ENCODE peak calls at places on chromosomes 12 and 14, in nine cellular contexts. C, S, H, M, D, U, G, V and P are unnamed samples.

GRCh38 chr12:131829351-131829794 is 1.2 kb downstream of the MMP17 start:
- ATAC-seq in C (peak; percentile 6), S (peak; percentile 24), H (no peak), M (no peak), D (no peak), U (no peak), G (no peak), V (no peak), P (no peak)

GRCh38 chr12:70389678-70390077 is 23.6 kb downstream of the KCNMB4 start:
- ATAC-seq in C (no peak), S (no peak), H (no peak), M (no peak), D (no peak), U (no peak), G (no peak), V (no peak), P (no peak)

GRCh38 chr12:47396902-47397663 is 308.7 kb downstream of the RPAP3 start:
- ATAC-seq in C (no peak), S (no peak), H (peak; percentile 67), M (peak; percentile 29), D (no peak), U (peak; percentile 36), G (peak; percentile 11), V (no peak), P (no peak)

GRCh38 chr12:92556622-92557421 is 146.0 kb upstream of the PLEKHG7 start:
- ATAC-seq in C (no peak), S (no peak), H (no peak), M (peak; percentile 17), D (no peak), U (no peak), G (peak; percentile 26), V (peak; percentile 34), P (peak; percentile 55)

GRCh38 chr14:103534576-103535061 is 5.6 kb downstream of the TRMT61A start:
- ATAC-seq in C (no peak), S (no peak), H (no peak), M (no peak), D (peak; percentile 69), U (no peak), G (no peak), V (no peak), P (no peak)

GRCh38 chr14:56211844-56212243 is 93.6 kb downstream of the PELI2 start:
- ATAC-seq in C (no peak), S (no peak), H (no peak), M (no peak), D (no peak), U (no peak), G (no peak), V (no peak), P (no peak)

GRCh38 chr14:102539544-102540309 is 30.2 kb upstream of the ANKRD9 start:
- ATAC-seq in C (peak; percentile 58), S (peak; percentile 60), H (no peak), M (no peak), D (no peak), U (no peak), G (no peak), V (no peak), P (no peak)

GRCh38 chr12:27635349-27635972 is 60.8 kb upstream of the REP15 start:
- ATAC-seq in C (peak; percentile 50), S (peak; percentile 36), H (peak; percentile 84), M (no peak), D (peak; percentile 55), U (no peak), G (no peak), V (peak; percentile 26), P (no peak)

GRCh38 chr12:94615284-94616216 is 34.8 kb downstream of the TMCC3 start:
- ATAC-seq in C (peak; percentile 66), S (peak; percentile 77), H (peak; percentile 90), M (no peak), D (peak; percentile 27), U (no peak), G (no peak), V (no peak), P (peak; percentile 12)

GRCh38 chr12:54680374-54680773 is 32.2 kb upstream of the DCD start:
- ATAC-seq in C (peak; percentile 79), S (no peak), H (peak; percentile 64), M (peak; percentile 40), D (no peak), U (no peak), G (peak; percentile 43), V (peak; percentile 76), P (peak; percentile 29)

GRCh38 chr14:38646391-38646790 is 390.5 kb upstream of the CLEC14A start:
- ATAC-seq in C (no peak), S (no peak), H (no peak), M (no peak), D (no peak), U (no peak), G (no peak), V (no peak), P (no peak)

GRCh38 chr14:31964979-31965734 is 111.9 kb upstream of the ARHGAP5 start:
- ATAC-seq in C (no peak), S (no peak), H (peak; percentile 56), M (no peak), D (no peak), U (no peak), G (no peak), V (no peak), P (no peak)

GRCh38 chr14:73463411-73463810 is 5.1 kb upstream of the NUMB start:
- ATAC-seq in C (no peak), S (peak; percentile 1), H (peak; percentile 1), M (peak; percentile 9), D (peak; percentile 50), U (no peak), G (peak; percentile 51), V (peak; percentile 56), P (peak; percentile 67)

GRCh38 chr12:34400986-34401658 is 378.8 kb downstream of the ALG10 start:
- ATAC-seq in C (no peak), S (no peak), H (no peak), M (no peak), D (no peak), U (no peak), G (no peak), V (no peak), P (no peak)

GRCh38 chr12:105329926-105330282 is 587 bp upstream of the C12orf75 start:
- ATAC-seq in C (peak; percentile 12), S (no peak), H (peak; percentile 36), M (peak; percentile 24), D (no peak), U (peak; percentile 40), G (no peak), V (no peak), P (no peak)

GRCh38 chr12:15209782-15210181 is 11.4 kb downstream of the RERG start:
- ATAC-seq in C (peak; percentile 49), S (peak; percentile 58), H (peak; percentile 33), M (no peak), D (peak; percentile 59), U (no peak), G (no peak), V (no peak), P (no peak)

GRCh38 chr12:107179883-107180282 is 86.5 kb upstream of the CRY1 start:
- ATAC-seq in C (no peak), S (no peak), H (no peak), M (no peak), D (no peak), U (no peak), G (no peak), V (no peak), P (no peak)

GRCh38 chr12:83015390-83016225 is 328.9 kb downstream of the TMTC2 start:
- ATAC-seq in C (peak; percentile 55), S (peak; percentile 44), H (no peak), M (no peak), D (no peak), U (no peak), G (no peak), V (no peak), P (peak; percentile 52)

GRCh38 chr12:12686925-12687324 is 9.1 kb downstream of the GPR19 start:
- ATAC-seq in C (no peak), S (no peak), H (no peak), M (no peak), D (peak; percentile 69), U (no peak), G (no peak), V (no peak), P (no peak)